ENCODE peak calls at places on chromosomes 6 and 20, in ten cellular contexts. G, M, C, S, Q, Y, X, A, K and R are unnamed samples.

GRCh38 chr20:46250772-46251171 is 57.5 kb downstream of the CDH22 start:
- DNase-seq in G (no peak), M (no peak), C (no peak), S (no peak), Q (no peak), Y (no peak), X (no peak), A (no peak), K (no peak), R (no peak)

GRCh38 chr6:21395121-21395520 is 198.4 kb upstream of the SOX4 start:
- DNase-seq in G (no peak), M (no peak), C (no peak), S (no peak), Q (no peak), Y (no peak), X (peak), A (no peak), K (no peak), R (no peak)

GRCh38 chr6:14765106-14765505 is 480.8 kb upstream of the JARID2 start:
- DNase-seq in G (no peak), M (no peak), C (no peak), S (no peak), Q (no peak), Y (no peak), X (peak), A (no peak), K (no peak), R (no peak)

GRCh38 chr20:8932192-8933150 is 136.4 kb upstream of the PLCB4 start:
- DNase-seq in G (no peak), M (peak), C (no peak), S (peak), Q (no peak), Y (peak), X (peak), A (no peak), K (peak), R (no peak)

GRCh38 chr6:628772-629171 is 28.1 kb downstream of the HUS1B start:
- DNase-seq in G (no peak), M (no peak), C (no peak), S (no peak), Q (no peak), Y (no peak), X (no peak), A (no peak), K (no peak), R (no peak)

GRCh38 chr20:53834044-53834442 is 236.4 kb downstream of the BCAS1 start:
- DNase-seq in G (no peak), M (no peak), C (no peak), S (no peak), Q (no peak), Y (no peak), X (no peak), A (no peak), K (no peak), R (no peak)

GRCh38 chr20:3106658-3107463 is 22.3 kb upstream of the AVP start:
- DNase-seq in G (no peak), M (no peak), C (no peak), S (no peak), Q (no peak), Y (no peak), X (no peak), A (no peak), K (no peak), R (no peak)

GRCh38 chr6:11865926-11866325 is 87.3 kb upstream of the ADTRP start:
- DNase-seq in G (no peak), M (no peak), C (no peak), S (no peak), Q (no peak), Y (no peak), X (no peak), A (no peak), K (no peak), R (no peak)

GRCh38 chr6:127186889-127187288 is 68.4 kb downstream of the RSPO3 start:
- DNase-seq in G (peak), M (no peak), C (peak), S (no peak), Q (peak), Y (no peak), X (no peak), A (no peak), K (no peak), R (no peak)

GRCh38 chr20:1856419-1856818 is 38.8 kb upstream of the SIRPA start:
- DNase-seq in G (no peak), M (no peak), C (no peak), S (no peak), Q (no peak), Y (no peak), X (peak), A (no peak), K (no peak), R (no peak)

GRCh38 chr6:155402656-155403304 is 52.9 kb downstream of the NOX3 start:
- DNase-seq in G (no peak), M (no peak), C (no peak), S (no peak), Q (no peak), Y (no peak), X (no peak), A (no peak), K (no peak), R (no peak)

GRCh38 chr6:1253816-1254215 is 58.1 kb upstream of the FOXQ1 start:
- DNase-seq in G (no peak), M (no peak), C (no peak), S (no peak), Q (no peak), Y (no peak), X (no peak), A (no peak), K (no peak), R (no peak)

GRCh38 chr6:47071681-47072080 is 29.5 kb upstream of the ADGRF1 start:
- DNase-seq in G (no peak), M (no peak), C (no peak), S (no peak), Q (no peak), Y (no peak), X (no peak), A (no peak), K (no peak), R (peak)

GRCh38 chr6:47075168-47075567 is 33.0 kb upstream of the ADGRF1 start:
- DNase-seq in G (no peak), M (no peak), C (no peak), S (no peak), Q (no peak), Y (no peak), X (no peak), A (no peak), K (no peak), R (no peak)

GRCh38 chr6:47072667-47073066 is 30.5 kb upstream of the ADGRF1 start:
- DNase-seq in G (no peak), M (no peak), C (no peak), S (no peak), Q (no peak), Y (no peak), X (no peak), A (no peak), K (no peak), R (no peak)

GRCh38 chr6:47075741-47076421 is 33.7 kb upstream of the ADGRF1 start:
- DNase-seq in G (no peak), M (no peak), C (no peak), S (no peak), Q (no peak), Y (no peak), X (no peak), A (no peak), K (peak), R (no peak)

DNA sequence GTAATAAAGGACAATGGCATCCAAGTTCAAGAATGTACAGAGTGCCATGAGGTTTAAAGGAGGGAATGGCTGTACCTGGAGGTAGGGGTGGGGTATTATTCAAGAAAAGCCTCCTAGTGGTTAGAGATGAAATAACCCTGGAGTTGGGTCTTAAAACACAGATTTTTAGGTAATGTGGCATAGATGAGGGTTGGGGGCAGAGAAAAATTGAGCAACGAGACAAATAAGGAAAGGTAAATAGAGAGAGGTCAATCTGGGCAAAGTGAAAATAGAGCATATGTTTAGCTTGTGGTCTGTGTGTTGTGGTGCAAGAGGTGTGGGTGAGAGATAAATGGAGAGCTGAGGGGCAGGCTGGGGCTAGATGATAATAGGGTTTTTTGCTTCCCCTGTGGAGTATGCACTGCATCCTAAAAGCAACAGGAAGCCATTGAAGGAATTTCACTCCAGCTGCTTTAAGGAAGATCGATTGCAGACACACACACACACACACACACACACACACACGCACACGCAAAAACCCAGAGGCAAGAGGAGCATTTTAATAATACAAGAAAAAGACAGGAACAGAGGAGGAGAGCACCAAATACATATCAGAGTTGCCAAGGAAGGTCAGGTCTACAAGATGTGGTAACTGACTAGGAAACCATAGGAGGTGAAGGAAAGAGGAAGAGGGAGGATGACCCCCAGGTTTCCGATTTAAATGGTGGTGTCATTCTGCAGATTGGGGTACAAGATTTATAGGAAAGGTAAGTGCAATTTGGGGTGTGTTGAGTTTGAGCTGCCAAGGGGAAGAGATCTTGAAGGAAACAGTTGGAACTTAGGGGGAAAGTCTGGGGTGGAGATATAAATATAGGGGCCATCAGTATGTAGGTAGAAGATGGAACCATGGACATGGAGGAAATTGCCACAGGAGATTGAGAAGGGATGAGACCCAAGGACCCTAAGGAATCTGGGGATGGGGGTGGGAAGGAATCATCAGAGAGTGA is 31.3 kb upstream of the ADGRF1 start:
- DNase-seq in G (no peak), M (no peak), C (no peak), S (no peak), Q (no peak), Y (no peak), X (no peak), A (no peak), K (no peak), R (no peak)
- TF ChIP-seq CTCF in G (no peak), M (peak), C (no peak), S (no peak), Q (no peak), Y (no peak), X (peak), A (peak), K (no peak), R (peak)

DNA sequence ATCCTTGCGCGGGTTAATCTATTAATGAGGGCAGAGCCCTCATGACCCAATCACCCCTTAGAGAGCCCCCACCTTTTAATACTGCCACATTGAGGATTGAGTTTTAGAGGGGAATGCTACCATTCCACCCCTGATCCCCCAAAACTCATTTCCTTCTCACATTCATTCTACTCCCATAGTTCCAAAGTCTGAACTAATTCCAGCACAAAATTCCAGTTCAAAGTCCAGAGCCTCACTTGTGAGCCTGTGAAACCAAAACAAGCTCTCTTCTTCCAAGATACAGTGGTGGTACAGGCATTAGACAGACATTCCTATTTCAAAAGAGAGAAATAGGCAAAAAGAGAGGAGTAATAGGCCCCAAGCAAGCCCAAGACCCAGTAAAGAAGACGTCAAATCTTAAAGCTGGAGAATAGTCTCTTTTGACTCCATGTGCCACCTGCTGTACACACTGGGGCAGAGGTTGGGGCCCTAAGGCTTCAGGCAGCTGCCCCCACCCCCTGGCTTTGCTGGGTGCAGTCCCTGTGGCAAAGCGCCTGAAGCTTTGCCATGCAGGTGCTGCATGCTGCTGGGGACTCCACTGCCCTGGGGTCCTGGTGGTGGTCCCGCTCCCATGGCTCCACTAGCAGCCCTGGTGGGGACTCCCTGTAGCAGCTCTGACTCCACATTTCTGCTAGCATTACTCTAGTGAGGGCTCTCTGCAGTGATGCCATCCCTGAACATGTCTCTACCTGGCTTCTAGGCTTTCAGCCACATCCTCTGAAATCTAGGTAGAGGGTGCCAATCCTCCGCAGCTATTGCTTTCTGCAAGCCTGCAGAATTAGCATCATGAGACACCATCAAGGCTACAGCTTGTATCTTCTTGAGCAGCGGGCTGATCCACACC is 41.3 kb downstream of the RSPH3 start:
- DNase-seq in G (no peak), M (no peak), C (peak), S (no peak), Q (no peak), Y (no peak), X (no peak), A (no peak), K (no peak), R (no peak)
- TF ChIP-seq CTCF in G (no peak), M (no peak), C (peak), S (no peak), Q (no peak), Y (no peak), X (no peak), A (no peak), K (no peak), R (no peak)

GRCh38 chr6:73290435-73290834 is 27.4 kb upstream of the KHDC1 start:
- DNase-seq in G (no peak), M (no peak), C (no peak), S (no peak), Q (no peak), Y (no peak), X (peak), A (no peak), K (no peak), R (no peak)

GRCh38 chr6:73286752-73287151 is 23.8 kb upstream of the KHDC1 start:
- DNase-seq in G (no peak), M (no peak), C (no peak), S (no peak), Q (no peak), Y (no peak), X (peak), A (no peak), K (no peak), R (no peak)

GRCh38 chr6:73282876-73283275 is 19.9 kb upstream of the KHDC1 start:
- DNase-seq in G (no peak), M (no peak), C (no peak), S (no peak), Q (no peak), Y (no peak), X (no peak), A (no peak), K (no peak), R (no peak)

GRCh38 chr6:73285674-73286283 is 22.8 kb upstream of the KHDC1 start:
- DNase-seq in G (no peak), M (peak), C (no peak), S (no peak), Q (no peak), Y (peak), X (peak), A (no peak), K (peak), R (no peak)
- TF ChIP-seq CTCF in G (peak), M (peak), C (no peak), S (peak), Q (peak), Y (peak), X (peak), A (no peak), K (peak), R (peak)

DNA sequence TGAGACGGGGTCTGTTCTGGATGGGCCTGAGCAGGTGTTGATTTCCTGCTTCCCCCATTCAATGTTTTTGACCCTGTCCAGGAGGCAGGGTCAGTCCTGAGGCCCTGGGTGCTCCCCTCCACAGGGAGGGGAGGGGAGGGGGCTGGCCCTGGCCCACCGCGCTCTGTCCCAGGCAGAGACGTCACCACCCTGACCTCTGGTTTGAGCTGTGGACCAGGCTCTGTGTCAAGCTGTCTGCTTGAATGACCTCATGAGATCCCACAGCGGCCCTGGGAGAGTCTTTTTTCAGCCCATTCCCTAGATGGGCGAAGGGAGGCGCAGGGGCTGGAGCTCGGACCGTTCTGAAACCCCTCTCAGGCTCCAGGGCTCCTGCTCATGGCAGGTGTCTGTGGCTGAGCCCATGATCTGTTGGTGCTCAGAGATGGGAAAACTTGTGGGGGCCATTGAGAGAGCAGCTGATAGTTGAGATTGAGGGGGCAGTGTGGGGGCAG is 8.9 kb upstream of the LKAAEAR1 start:
- DNase-seq in G (no peak), M (no peak), C (no peak), S (no peak), Q (no peak), Y (no peak), X (no peak), A (no peak), K (no peak), R (peak)
- TF ChIP-seq CTCF in G (no peak), M (no peak), C (no peak), S (no peak), Q (no peak), Y (no peak), X (no peak), A (no peak), K (no peak), R (no peak)